ENCODE peak calls at places on chromosomes 13 and 19, in four cellular contexts. One of them, this sample, is unnamed.

GRCh38 chr19:45782820-45783785 is 813 bp upstream of the DMPK start:
- DNase-seq in lower leg skin: no peak
- DNase-seq in foreskin fibroblast: peak
- DNase-seq in GM10248: no peak
- DNase-seq in this sample: no peak

GRCh38 chr19:2202366-2202765 is 33.8 kb downstream of the PLEKHJ1 start:
- DNase-seq in GM10248: no peak
- DNase-seq in lower leg skin: no peak
- DNase-seq in foreskin fibroblast: no peak
- DNase-seq in this sample: no peak

GRCh38 chr13:36133950-36134349 is 2.8 kb upstream of the DCLK1 start:
- DNase-seq in lower leg skin: no peak
- DNase-seq in foreskin fibroblast: no peak
- DNase-seq in GM10248: no peak
- DNase-seq in this sample: no peak

GRCh38 chr13:19864339-19865309 is 1.2 kb upstream of the ZMYM5 start:
- DNase-seq in GM10248: peak
- DNase-seq in lower leg skin: peak
- DNase-seq in foreskin fibroblast: peak
- DNase-seq in this sample: peak

GRCh38 chr19:16571283-16571682 is 932 bp downstream of the SLC35E1 start:
- DNase-seq in foreskin fibroblast: peak
- DNase-seq in GM10248: no peak
- DNase-seq in lower leg skin: no peak
- DNase-seq in this sample: no peak

GRCh38 chr19:30692517-30692870 is 320.3 kb downstream of the ZNF536 start:
- DNase-seq in foreskin fibroblast: peak
- DNase-seq in GM10248: no peak
- DNase-seq in lower leg skin: no peak
- DNase-seq in this sample: no peak

GRCh38 chr13:113991191-113991669 is 17.4 kb upstream of the C13orf46 start:
- DNase-seq in GM10248: no peak
- DNase-seq in foreskin fibroblast: peak
- DNase-seq in lower leg skin: no peak
- DNase-seq in this sample: no peak

GRCh38 chr13:113542751-113543424 is 41.7 kb upstream of the TFDP1 start:
- DNase-seq in GM10248: no peak
- DNase-seq in foreskin fibroblast: no peak
- DNase-seq in lower leg skin: no peak
- DNase-seq in this sample: no peak

GRCh38 chr19:33266971-33267484 is 35.3 kb downstream of the CEBPA start:
- DNase-seq in lower leg skin: no peak
- DNase-seq in GM10248: no peak
- DNase-seq in foreskin fibroblast: no peak
- DNase-seq in this sample: no peak

GRCh38 chr13:36001561-36001960 is 129.6 kb downstream of the DCLK1 start:
- DNase-seq in GM10248: no peak
- DNase-seq in foreskin fibroblast: no peak
- DNase-seq in lower leg skin: no peak
- DNase-seq in this sample: no peak

GRCh38 chr19:262125-262524 is 29.1 kb downstream of the PLPP2 start:
- DNase-seq in lower leg skin: no peak
- DNase-seq in GM10248: peak
- DNase-seq in foreskin fibroblast: no peak
- DNase-seq in this sample: no peak

GRCh38 chr13:41785402-41786142 is 175.3 kb downstream of the VWA8 start:
- DNase-seq in lower leg skin: no peak
- DNase-seq in GM10248: no peak
- DNase-seq in foreskin fibroblast: no peak
- DNase-seq in this sample: no peak

GRCh38 chr19:55624109-55625003 is at the start of gene ZNF784:
- DNase-seq in foreskin fibroblast: peak
- DNase-seq in lower leg skin: peak
- DNase-seq in GM10248: peak
- DNase-seq in this sample: peak

GRCh38 chr19:35908977-35909683 is 1.0 kb upstream of the TYROBP start:
- DNase-seq in GM10248: peak
- DNase-seq in foreskin fibroblast: no peak
- DNase-seq in lower leg skin: peak
- DNase-seq in this sample: no peak

GRCh38 chr19:39297931-39298634 is 1.9 kb downstream of the IFNL1 start:
- DNase-seq in lower leg skin: no peak
- DNase-seq in foreskin fibroblast: no peak
- DNase-seq in GM10248: no peak
- DNase-seq in this sample: no peak

GRCh38 chr19:55005684-55006488 is 32.2 kb downstream of the GP6 start:
- DNase-seq in GM10248: peak
- DNase-seq in lower leg skin: peak
- DNase-seq in foreskin fibroblast: no peak
- DNase-seq in this sample: no peak

GRCh38 chr13:97142452-97142851 is 79.7 kb upstream of the MBNL2 start:
- DNase-seq in lower leg skin: no peak
- DNase-seq in foreskin fibroblast: no peak
- DNase-seq in GM10248: no peak
- DNase-seq in this sample: no peak

GRCh38 chr13:99777873-99778272 is 193.7 kb downstream of the ZIC5 start:
- DNase-seq in GM10248: no peak
- DNase-seq in foreskin fibroblast: no peak
- DNase-seq in lower leg skin: no peak
- DNase-seq in this sample: no peak

GRCh38 chr13:24271611-24272451 is 37.5 kb upstream of the C1QTNF9 start:
- DNase-seq in GM10248: peak
- DNase-seq in foreskin fibroblast: peak
- DNase-seq in lower leg skin: peak
- DNase-seq in this sample: no peak

GRCh38 chr19:7888826-7889217 is 512 bp downstream of the LRRC8E start:
- DNase-seq in foreskin fibroblast: no peak
- DNase-seq in GM10248: no peak
- DNase-seq in lower leg skin: no peak
- DNase-seq in this sample: no peak

GRCh38 chr19:32361574-32362317 is 16.3 kb downstream of the ZNF507 start:
- DNase-seq in foreskin fibroblast: no peak
- DNase-seq in lower leg skin: no peak
- DNase-seq in GM10248: no peak
- DNase-seq in this sample: no peak

GRCh38 chr13:32135655-32136054 is 104.1 kb downstream of the FRY start:
- DNase-seq in foreskin fibroblast: peak
- DNase-seq in GM10248: no peak
- DNase-seq in lower leg skin: no peak
- DNase-seq in this sample: no peak

GRCh38 chr19:3975144-3975543 is 4.2 kb upstream of the DAPK3 start:
- DNase-seq in lower leg skin: no peak
- DNase-seq in GM10248: no peak
- DNase-seq in foreskin fibroblast: no peak
- DNase-seq in this sample: no peak

GRCh38 chr19:3969435-3970312 is 1.2 kb downstream of the DAPK3 start:
- DNase-seq in foreskin fibroblast: peak
- DNase-seq in lower leg skin: peak
- DNase-seq in GM10248: no peak
- DNase-seq in this sample: peak

GRCh38 chr19:3968556-3969434 is 2.1 kb downstream of the DAPK3 start:
- DNase-seq in GM10248: no peak
- DNase-seq in foreskin fibroblast: peak
- DNase-seq in lower leg skin: peak
- DNase-seq in this sample: peak

GRCh38 chr19:3970313-3970807 is 539 bp downstream of the DAPK3 start:
- DNase-seq in GM10248: no peak
- DNase-seq in foreskin fibroblast: no peak
- DNase-seq in lower leg skin: peak
- DNase-seq in this sample: peak

GRCh38 chr19:3970808-3971598 is at the start of gene DAPK3:
- DNase-seq in GM10248: peak
- DNase-seq in foreskin fibroblast: peak
- DNase-seq in lower leg skin: peak
- DNase-seq in this sample: peak
- TF ChIP-seq CTCF in GM10248: no peak
- TF ChIP-seq CTCF in foreskin fibroblast: no peak
- TF ChIP-seq CTCF in lower leg skin: no peak
- TF ChIP-seq CTCF in this sample: no peak

GRCh38 chr13:44125943-44126469 is 246.3 kb downstream of the LACC1 start:
- DNase-seq in lower leg skin: no peak
- DNase-seq in foreskin fibroblast: peak
- DNase-seq in GM10248: no peak
- DNase-seq in this sample: no peak

GRCh38 chr13:44131069-44131614 is 242.5 kb upstream of the SERP2 start:
- DNase-seq in lower leg skin: no peak
- DNase-seq in GM10248: no peak
- DNase-seq in foreskin fibroblast: no peak
- DNase-seq in this sample: no peak

GRCh38 chr13:44129418-44129817 is 244.2 kb upstream of the SERP2 start:
- DNase-seq in GM10248: no peak
- DNase-seq in lower leg skin: no peak
- DNase-seq in foreskin fibroblast: no peak
- DNase-seq in this sample: no peak

GRCh38 chr13:44132710-44133109 is 240.9 kb upstream of the SERP2 start:
- DNase-seq in foreskin fibroblast: peak
- DNase-seq in lower leg skin: peak
- DNase-seq in GM10248: no peak
- DNase-seq in this sample: no peak

GRCh38 chr13:44128522-44128921 is 245.1 kb upstream of the SERP2 start:
- DNase-seq in foreskin fibroblast: peak
- DNase-seq in GM10248: no peak
- DNase-seq in lower leg skin: no peak
- DNase-seq in this sample: no peak
- TF ChIP-seq CTCF in foreskin fibroblast: no peak
- TF ChIP-seq CTCF in GM10248: no peak
- TF ChIP-seq CTCF in lower leg skin: no peak
- TF ChIP-seq CTCF in this sample: no peak

GRCh38 chr19:5805465-5806132 is 732 bp downstream of the NRTN start:
- DNase-seq in lower leg skin: no peak
- DNase-seq in foreskin fibroblast: peak
- DNase-seq in GM10248: peak
- DNase-seq in this sample: peak
- TF ChIP-seq CTCF in lower leg skin: no peak
- TF ChIP-seq CTCF in foreskin fibroblast: peak
- TF ChIP-seq CTCF in GM10248: peak
- TF ChIP-seq CTCF in this sample: peak

DNA sequence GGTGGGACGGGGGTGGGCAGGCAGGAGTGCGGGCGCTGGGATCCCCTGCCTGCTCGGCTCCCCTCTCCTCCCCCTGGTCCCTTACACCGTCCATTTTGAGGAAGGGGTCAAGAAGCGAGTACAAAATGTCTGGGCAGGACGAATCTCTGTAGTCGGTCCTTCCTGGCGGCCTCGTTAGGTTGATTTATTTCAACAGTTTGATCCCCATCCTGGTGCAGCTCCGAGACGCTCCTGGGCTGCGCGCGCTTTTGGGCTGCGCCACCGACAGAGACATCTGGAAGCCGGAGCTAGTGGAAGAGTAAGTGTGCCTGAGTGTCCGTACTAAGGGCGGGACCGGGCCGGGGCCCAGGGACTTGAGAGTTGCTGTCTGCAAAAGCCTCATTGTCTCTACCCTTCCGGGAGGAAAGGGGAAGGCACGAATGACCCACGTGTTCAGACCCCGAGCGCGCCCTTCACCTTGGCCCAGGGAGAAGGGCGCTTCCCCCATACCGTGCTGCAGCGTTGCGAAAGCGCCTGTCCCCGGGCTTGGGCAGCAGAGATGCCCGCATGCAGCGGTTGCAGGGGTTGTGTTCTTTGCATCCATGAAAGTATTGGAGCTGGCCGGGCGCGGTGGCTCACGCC is 1.8 kb downstream of the ZNF114 start:
- DNase-seq in foreskin fibroblast: peak
- DNase-seq in lower leg skin: peak
- DNase-seq in GM10248: peak
- DNase-seq in this sample: peak
- TF ChIP-seq CTCF in foreskin fibroblast: no peak
- TF ChIP-seq CTCF in lower leg skin: no peak
- TF ChIP-seq CTCF in GM10248: no peak
- TF ChIP-seq CTCF in this sample: no peak

GRCh38 chr13:45953082-45953481 is 99.5 kb downstream of the ZC3H13 start:
- DNase-seq in GM10248: no peak
- DNase-seq in foreskin fibroblast: no peak
- DNase-seq in lower leg skin: no peak
- DNase-seq in this sample: no peak
- TF ChIP-seq CTCF in GM10248: no peak
- TF ChIP-seq CTCF in foreskin fibroblast: no peak
- TF ChIP-seq CTCF in lower leg skin: no peak
- TF ChIP-seq CTCF in this sample: no peak

This sample was measured in progenitor cell of endocrine pancreas.